ENCODE peak calls at places on chromosomes 6 and 20, in five cellular contexts. I is HCT116; U is CD4-positive, CD25-positive, alpha-beta regulatory T cell; F is EH; Z is CD8-positive, alpha-beta memory T cell. P is an unnamed sample.

GRCh38 chr20:11305406-11305805 is 612.3 kb upstream of the BTBD3 start:
- DNase-seq in U (no peak), Z (no peak), I (no peak), F (no peak), P (peak)

GRCh38 chr6:22432060-22432459 is 135.2 kb upstream of the PRL start:
- DNase-seq in Z (no peak), U (no peak), I (no peak), F (peak), P (no peak)

GRCh38 chr20:47440857-47441773 is 60.6 kb upstream of the NCOA3 start:
- DNase-seq in F (peak), U (no peak), Z (no peak), I (no peak), P (no peak)

GRCh38 chr20:32359633-32360332 is 1.7 kb downstream of the ASXL1 start:
- DNase-seq in I (no peak), F (peak), Z (no peak), U (peak), P (no peak)

GRCh38 chr20:10511166-10511506 is 76.0 kb downstream of the SLX4IP start:
- DNase-seq in I (no peak), Z (no peak), F (no peak), U (no peak), P (no peak)

GRCh38 chr20:57398231-57398821 is 7.1 kb downstream of the RBM38 start:
- DNase-seq in Z (peak), F (no peak), U (peak), I (no peak), P (peak)

GRCh38 chr6:148304976-148305375 is 37.7 kb upstream of the SASH1 start:
- DNase-seq in U (no peak), F (peak), Z (no peak), I (no peak), P (no peak)

GRCh38 chr20:56983813-56984212 is 282.6 kb downstream of the BMP7 start:
- DNase-seq in F (no peak), U (no peak), Z (no peak), I (no peak), P (no peak)

GRCh38 chr6:34462561-34462971 is 3.3 kb upstream of the PACSIN1 start:
- DNase-seq in U (no peak), F (peak), Z (no peak), I (peak), P (no peak)

GRCh38 chr6:16466778-16467177 is 228.4 kb downstream of the GMPR start:
- DNase-seq in I (no peak), Z (no peak), F (no peak), U (no peak), P (no peak)

GRCh38 chr20:53581444-53582311 is 12.0 kb downstream of the ZNF217 start:
- DNase-seq in F (no peak), I (no peak), U (peak), Z (no peak), P (no peak)

GRCh38 chr6:85443720-85444119 is 6.2 kb upstream of the NT5E start:
- DNase-seq in U (no peak), F (no peak), I (no peak), Z (no peak), P (no peak)

GRCh38 chr6:167487706-167488664 is 163.1 kb downstream of the TTLL2 start:
- DNase-seq in U (no peak), I (no peak), Z (no peak), F (no peak), P (no peak)

GRCh38 chr6:11509471-11509870 is 28.1 kb upstream of the TMEM170B start:
- DNase-seq in F (no peak), U (no peak), I (no peak), Z (no peak), P (no peak)

GRCh38 chr6:34745277-34746103 is 11.8 kb upstream of the SNRPC start:
- DNase-seq in I (no peak), Z (no peak), F (peak), U (no peak), P (no peak)

GRCh38 chr6:27775796-27776184 is 136.4 kb downstream of the OR2B2 start:
- DNase-seq in U (no peak), I (no peak), Z (no peak), F (peak), P (no peak)

GRCh38 chr20:63163596-63164560 is 52.1 kb downstream of the YTHDF1 start:
- DNase-seq in Z (no peak), U (no peak), I (no peak), F (no peak), P (no peak)

GRCh38 chr6:49813248-49813647 is 26.2 kb upstream of the PGK2 start:
- DNase-seq in F (no peak), Z (no peak), I (no peak), U (no peak), P (no peak)

GRCh38 chr20:10629946-10630345 is 43.9 kb downstream of the JAG1 start:
- DNase-seq in I (no peak), Z (no peak), F (no peak), U (no peak), P (no peak)

GRCh38 chr6:106502534-106502933 is 126.8 kb downstream of the RTN4IP1 start:
- DNase-seq in U (no peak), I (no peak), Z (no peak), F (no peak), P (no peak)

GRCh38 chr20:1038205-1038604 is 36.1 kb upstream of the RSPO4 start:
- DNase-seq in F (no peak), U (no peak), Z (no peak), I (no peak), P (no peak)

GRCh38 chr6:117469356-117469755 is 13.1 kb upstream of the DCBLD1 start:
- DNase-seq in U (peak), I (no peak), F (no peak), Z (no peak), P (no peak)

GRCh38 chr6:150409576-150410066 is 40.8 kb downstream of the IYD start:
- DNase-seq in F (no peak), I (no peak), Z (no peak), U (no peak), P (no peak)

GRCh38 chr6:107419747-107420146 is 39.6 kb downstream of the PDSS2 start:
- DNase-seq in Z (no peak), U (no peak), I (no peak), F (no peak), P (no peak)

GRCh38 chr6:89120371-89120770 is 2.5 kb upstream of the SRSF12 start:
- DNase-seq in U (no peak), F (peak), Z (no peak), I (no peak), P (no peak)

GRCh38 chr20:20820104-20820503 is 107.7 kb upstream of the RALGAPA2 start:
- DNase-seq in U (no peak), Z (no peak), I (peak), F (no peak), P (no peak)

GRCh38 chr20:37007898-37008649 is 56.6 kb upstream of the SAMHD1 start:
- DNase-seq in Z (peak), I (no peak), U (peak), F (peak), P (peak)

GRCh38 chr6:1607557-1608221 is 2.0 kb upstream of the FOXC1 start:
- DNase-seq in Z (no peak), I (no peak), F (no peak), U (no peak), P (peak)

GRCh38 chr20:53874706-53875105 is 195.7 kb downstream of the BCAS1 start:
- DNase-seq in I (no peak), Z (no peak), U (no peak), F (no peak), P (no peak)

GRCh38 chr6:149761438-149761837 is 11.9 kb downstream of the PCMT1 start:
- DNase-seq in U (no peak), Z (no peak), I (no peak), F (no peak), P (peak)

GRCh38 chr6:96939019-96939805 is 14.7 kb downstream of the KLHL32 start:
- DNase-seq in U (peak), I (peak), Z (no peak), F (peak), P (no peak)

GRCh38 chr20:10367921-10368701 is 65.9 kb downstream of the MKKS start:
- DNase-seq in U (no peak), Z (no peak), I (no peak), F (no peak), P (no peak)

GRCh38 chr6:163998496-163998895 is 584.0 kb downstream of the QKI start:
- DNase-seq in U (no peak), Z (no peak), I (no peak), F (no peak), P (no peak)

GRCh38 chr6:153941768-153942167 is 97.3 kb upstream of the OPRM1 start:
- DNase-seq in F (no peak), I (no peak), U (no peak), Z (no peak), P (no peak)

GRCh38 chr20:61560361-61560853 is 308.3 kb downstream of the CDH4 start:
- DNase-seq in F (peak), U (no peak), I (no peak), Z (no peak), P (no peak)

GRCh38 chr6:35522660-35523658 is 10.3 kb upstream of the TULP1 start:
- DNase-seq in I (peak), F (peak), U (peak), Z (peak), P (peak)